ENCODE peak calls at places on chromosomes 3 and 15, in eight cellular contexts. J is left ventricle myocardium inferior; L is transverse colon; D is CD8-positive, alpha-beta T cell; W is mammary epithelial cell; P is HCT116; O is tibial nerve; Z is psoas muscle. Y is an unnamed sample.
A peak's percentile ranks its signal among the peaks of the same experiment; 100 is the strongest.

GRCh38 chr15:83082730-83083386 is 15.8 kb upstream of the BTBD1 start:
- DNase-seq in P (no peak), D (no peak), Z (peak; percentile 32), L (no peak), J (no peak), O (no peak), W (no peak), Y (no peak)

GRCh38 chr3:79203144-79203519 is 564.7 kb downstream of the ROBO1 start:
- DNase-seq in Z (no peak), P (no peak), L (no peak), J (no peak), W (no peak), D (no peak), O (no peak), Y (no peak)

GRCh38 chr3:140906785-140907184 is 34.9 kb upstream of the SLC25A36 start:
- DNase-seq in W (no peak), Z (no peak), O (no peak), J (no peak), L (no peak), D (no peak), P (no peak), Y (no peak)

GRCh38 chr3:133488785-133489367 is 84.6 kb upstream of the CDV3 start:
- DNase-seq in D (no peak), W (peak; percentile 58), L (no peak), J (no peak), O (no peak), P (no peak), Z (no peak), Y (no peak)

GRCh38 chr15:85022860-85023403 is 41.3 kb downstream of the PDE8A start:
- DNase-seq in L (no peak), P (no peak), O (no peak), D (no peak), J (no peak), Z (no peak), W (no peak), Y (no peak)

GRCh38 chr3:36957072-36957471 is 12.2 kb upstream of the TRANK1 start:
- DNase-seq in O (no peak), L (no peak), Z (no peak), W (no peak), J (no peak), P (no peak), D (no peak), Y (no peak)

GRCh38 chr15:99157456-99157855 is 52.6 kb downstream of the SYNM start:
- DNase-seq in P (no peak), D (no peak), J (no peak), W (no peak), O (no peak), L (no peak), Z (no peak), Y (no peak)

GRCh38 chr3:78165876-78166275 is 1126.0 kb downstream of the ROBO2 start:
- DNase-seq in Z (no peak), J (no peak), D (no peak), L (no peak), O (no peak), P (no peak), W (no peak), Y (no peak)

DNA sequence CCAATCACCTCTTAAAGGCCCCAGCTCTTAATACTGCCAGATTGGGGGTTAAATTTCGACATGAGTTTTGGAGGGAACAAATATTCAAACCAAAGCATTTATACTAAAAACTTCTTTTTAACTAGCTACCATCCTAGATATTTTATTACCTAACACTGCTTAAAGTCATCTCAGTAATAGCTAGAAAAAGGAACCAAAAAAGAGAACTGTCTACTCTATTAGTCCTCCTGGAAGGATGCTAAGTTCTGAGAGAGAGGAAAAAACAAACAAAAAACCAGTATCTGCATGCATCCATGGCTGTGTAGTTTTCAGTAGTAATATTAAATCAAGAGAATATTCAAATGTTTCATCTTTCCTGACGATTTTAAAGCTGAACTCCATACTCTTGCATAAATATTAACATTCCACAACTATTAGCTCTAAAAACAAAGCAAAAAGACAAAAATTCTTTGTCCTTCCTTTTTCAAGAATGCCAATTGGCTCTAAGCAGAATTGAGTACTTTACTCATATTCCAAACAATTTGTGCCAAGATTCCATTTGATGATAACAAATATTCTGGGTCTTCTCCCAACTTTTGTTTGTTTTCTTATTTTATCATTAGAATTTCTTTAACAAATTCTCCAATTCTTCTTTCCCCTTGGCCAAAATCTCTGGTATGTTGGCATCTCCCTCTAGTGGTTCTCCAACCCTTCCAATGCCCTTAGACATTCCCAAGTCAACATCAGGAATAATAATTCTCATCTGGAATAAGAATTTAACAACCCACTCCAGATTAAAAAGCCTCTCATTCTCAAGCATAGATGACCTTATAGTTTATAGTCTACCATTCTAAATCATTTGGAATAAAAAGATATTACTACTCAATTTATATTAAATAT is 5.5 kb downstream of the CPOX start:
- DNase-seq in Z (no peak), W (no peak), L (no peak), J (no peak), D (no peak), P (no peak), O (no peak), Y (no peak)
- TF ChIP-seq CTCF in Z (no peak), W (peak; percentile 57), L (peak; percentile 5), J (no peak), D (no peak), P (peak; percentile 37), O (no peak), Y (peak; percentile 33)

GRCh38 chr15:27619204-27619603 is 479.9 kb downstream of the OCA2 start:
- DNase-seq in Z (no peak), D (no peak), W (no peak), J (no peak), L (no peak), O (no peak), P (no peak), Y (no peak)
- H3K4me3 ChIP-seq in Z (no peak overlapping the region), D (no peak overlapping the region), W (no peak overlapping the region), J (no peak overlapping the region), L (no peak overlapping the region), O (no peak overlapping the region), P (no peak overlapping the region), Y (no peak overlapping the region)

GRCh38 chr3:171526146-171526545 is 65.9 kb upstream of the TNIK start:
- DNase-seq in O (no peak), J (no peak), L (no peak), W (no peak), P (no peak), Z (no peak), D (no peak), Y (no peak)
- H3K36me3 ChIP-seq in O (no peaks in the 10 kb centered on the region), J (no peaks in the 10 kb centered on the region), L (no peaks in the 10 kb centered on the region), W (no peaks in the 10 kb centered on the region), P (no peaks in the 10 kb centered on the region), Z (no peaks in the 10 kb centered on the region), D (no peaks in the 10 kb centered on the region), Y (no peaks in the 10 kb centered on the region)

GRCh38 chr3:187742351-187743171 is 2.7 kb downstream of the BCL6 start:
- DNase-seq in O (no peak), D (no peak), P (no peak), W (peak; percentile 51), J (peak; percentile 68), Z (peak; percentile 61), L (peak; percentile 39), Y (no peak)
- TF ChIP-seq CTCF in O (no peak), D (peak; percentile 24), P (no peak), W (no peak), J (peak; percentile 7), Z (no peak), L (no peak), Y (no peak)

DNA sequence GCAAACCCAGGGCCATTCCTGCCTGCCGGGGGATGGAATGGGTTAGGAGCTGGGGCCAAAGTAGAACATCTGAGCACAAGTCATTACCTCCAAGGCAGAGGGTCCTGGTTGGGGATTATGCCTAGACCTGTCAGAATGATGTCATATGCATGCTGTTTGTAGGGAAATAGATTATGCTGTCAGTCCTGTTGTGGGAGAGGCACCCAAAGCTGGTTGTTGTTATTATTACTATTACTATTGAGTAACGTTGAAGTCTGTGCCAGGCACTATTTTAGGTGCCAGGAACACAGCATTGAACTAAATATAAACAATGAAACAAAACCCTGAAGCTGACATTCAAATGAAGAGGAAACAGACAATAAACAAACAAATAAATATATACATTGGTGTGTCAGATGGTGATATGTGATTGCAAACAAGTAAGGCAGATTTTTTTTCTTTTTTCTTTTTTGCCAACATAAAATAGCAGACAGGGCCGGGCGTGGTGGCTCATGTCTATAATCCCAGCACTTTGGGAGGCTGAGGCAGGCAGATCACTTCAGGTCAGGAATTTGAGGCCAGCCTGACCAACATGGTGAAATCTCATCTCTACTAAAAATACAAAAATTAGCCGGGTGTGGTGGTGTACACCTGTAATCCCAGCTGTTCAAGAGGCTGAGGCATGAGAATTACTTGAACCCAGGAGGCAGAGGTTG is 2.0 kb downstream of the P4HTM start:
- DNase-seq in J (no peak), P (no peak), L (no peak), D (no peak), O (no peak), W (peak; percentile 26), Z (no peak), Y (no peak)
- H3K4me3 ChIP-seq in J (no peak overlapping the region), P (peak overlapping the region; percentile 76), L (no peak overlapping the region), D (no peak overlapping the region), O (no peak overlapping the region), W (no peak overlapping the region), Z (peak overlapping the region; percentile 94), Y (no peak overlapping the region)

DNA sequence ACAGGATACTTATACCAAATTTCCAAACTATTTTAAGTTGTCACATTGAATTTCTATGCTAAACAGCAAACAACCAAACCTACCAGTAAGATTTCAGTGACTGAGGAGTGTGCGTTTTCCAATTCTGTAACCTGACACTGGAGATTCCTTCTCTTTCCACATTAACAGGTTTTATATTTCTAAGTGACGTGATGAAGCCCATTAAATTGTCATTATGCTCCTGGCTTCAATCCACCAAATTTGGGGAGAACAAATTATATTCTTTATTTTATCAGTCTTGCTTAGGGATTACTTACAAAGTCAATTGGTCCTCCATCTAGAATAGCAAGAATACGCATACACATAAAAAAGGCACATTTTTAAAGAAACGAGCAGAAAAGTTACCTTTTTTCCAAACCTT is 764.8 kb upstream of the NR2F2 start:
- DNase-seq in P (no peak), L (no peak), D (no peak), Z (no peak), O (no peak), J (no peak), W (no peak), Y (no peak)
- H3K36me3 ChIP-seq in P (no peaks in the 10 kb centered on the region), L (no peaks in the 10 kb centered on the region), D (no peaks in the 10 kb centered on the region), Z (no peaks in the 10 kb centered on the region), O (no peaks in the 10 kb centered on the region), J (no peaks in the 10 kb centered on the region), W (no peaks in the 10 kb centered on the region), Y (no peaks in the 10 kb centered on the region)

DNA sequence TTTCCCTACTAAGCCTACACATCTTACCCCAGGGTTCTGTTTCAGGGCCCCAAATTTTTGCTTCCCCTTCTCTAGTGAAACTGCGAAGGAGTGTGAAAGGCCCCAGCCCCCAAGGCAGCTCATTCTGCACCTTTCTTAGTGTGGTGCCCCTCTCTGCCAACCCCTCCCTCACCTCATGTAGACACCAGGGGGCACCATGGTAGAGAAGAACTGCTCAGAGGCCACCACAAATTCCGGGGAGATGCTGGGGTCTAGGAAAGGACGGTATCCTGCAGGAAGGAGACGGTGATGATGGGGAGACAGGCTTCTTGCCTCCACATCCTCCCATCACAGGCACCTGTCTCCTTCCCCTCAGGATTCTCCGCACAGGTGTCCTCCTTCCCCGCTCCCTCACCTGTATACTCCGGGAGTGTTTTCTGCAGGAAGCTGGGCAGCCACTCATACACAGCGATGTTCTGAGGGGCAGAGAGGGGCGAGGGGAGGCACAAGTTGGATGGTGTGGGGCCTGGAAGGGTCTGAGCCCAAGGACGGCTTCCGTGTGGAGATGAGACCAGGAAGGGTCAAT is 3.6 kb downstream of the DUOX2 start:
- DNase-seq in P (no peak), O (no peak), W (no peak), J (no peak), L (no peak), Z (no peak), D (no peak), Y (no peak)
- TF ChIP-seq CTCF in P (no peak), O (no peak), W (no peak), J (no peak), L (no peak), Z (no peak), D (no peak), Y (peak; percentile 18)

GRCh38 chr3:159852821-159853505 is 135.7 kb upstream of the IL12A start:
- DNase-seq in W (peak; percentile 66), P (no peak), Z (peak; percentile 84), O (no peak), L (no peak), D (no peak), J (peak; percentile 80), Y (no peak)
- H3K4me3 ChIP-seq in W (peak overlapping the region; percentile 30), P (no peak overlapping the region), Z (peak overlapping the region; percentile 73), O (no peak overlapping the region), L (peak overlapping the region; percentile 9), D (no peak overlapping the region), J (peak overlapping the region; percentile 62), Y (no peak overlapping the region)

Y was measured in kidney epithelial cell.